ENCODE peak calls at places on chromosomes 2 and 18, in six cellular contexts. One of them, this sample, is unnamed.

GRCh38 chr2:5689790-5690189 is 2.4 kb upstream of the SOX11 start:
- DNase-seq in RWPE1: no peak
- DNase-seq in astrocyte of the spinal cord: no peak
- DNase-seq in neural progenitor cell: peak; percentile 49
- DNase-seq in breast epithelium: no peak
- DNase-seq in bronchial epithelial cell: no peak
- DNase-seq in this sample: no peak

GRCh38 chr2:117812443-117812842 is 2.0 kb upstream of the DDX18 start:
- DNase-seq in RWPE1: no peak
- DNase-seq in astrocyte of the spinal cord: no peak
- DNase-seq in neural progenitor cell: no peak
- DNase-seq in breast epithelium: no peak
- DNase-seq in bronchial epithelial cell: no peak
- DNase-seq in this sample: no peak

GRCh38 chr2:38075436-38076249 is at the start of gene CYP1B1:
- DNase-seq in RWPE1: no peak
- DNase-seq in astrocyte of the spinal cord: no peak
- DNase-seq in neural progenitor cell: peak; percentile 29
- DNase-seq in breast epithelium: peak; percentile 52
- DNase-seq in bronchial epithelial cell: no peak
- DNase-seq in this sample: no peak

GRCh38 chr18:59665057-59666007 is 31.9 kb downstream of the CCBE1 start:
- DNase-seq in RWPE1: no peak
- DNase-seq in astrocyte of the spinal cord: peak; percentile 54
- DNase-seq in neural progenitor cell: no peak
- DNase-seq in breast epithelium: no peak
- DNase-seq in bronchial epithelial cell: no peak
- DNase-seq in this sample: no peak

GRCh38 chr2:17593841-17594482 is 53.5 kb downstream of the VSNL1 start:
- DNase-seq in RWPE1: no peak
- DNase-seq in astrocyte of the spinal cord: peak; percentile 16
- DNase-seq in neural progenitor cell: no peak
- DNase-seq in breast epithelium: no peak
- DNase-seq in bronchial epithelial cell: peak; percentile 67
- DNase-seq in this sample: no peak

GRCh38 chr2:240427729-240428128 is 7.7 kb upstream of the GPC1 start:
- DNase-seq in RWPE1: no peak
- DNase-seq in astrocyte of the spinal cord: no peak
- DNase-seq in neural progenitor cell: no peak
- DNase-seq in breast epithelium: no peak
- DNase-seq in bronchial epithelial cell: no peak
- DNase-seq in this sample: no peak

GRCh38 chr2:39511786-39512433 is 74.8 kb upstream of the MAP4K3 start:
- DNase-seq in RWPE1: no peak
- DNase-seq in astrocyte of the spinal cord: no peak
- DNase-seq in neural progenitor cell: peak; percentile 51
- DNase-seq in breast epithelium: no peak
- DNase-seq in bronchial epithelial cell: no peak
- DNase-seq in this sample: no peak

GRCh38 chr2:161077367-161078210 is 82.6 kb upstream of the TANK start:
- DNase-seq in RWPE1: no peak
- DNase-seq in astrocyte of the spinal cord: peak; percentile 19
- DNase-seq in neural progenitor cell: no peak
- DNase-seq in breast epithelium: no peak
- DNase-seq in bronchial epithelial cell: peak; percentile 70
- DNase-seq in this sample: no peak

GRCh38 chr2:70367722-70368323 is 66.0 kb upstream of the FAM136A start:
- DNase-seq in RWPE1: peak; percentile 47
- DNase-seq in astrocyte of the spinal cord: peak; percentile 22
- DNase-seq in neural progenitor cell: peak; percentile 28
- DNase-seq in breast epithelium: no peak
- DNase-seq in bronchial epithelial cell: peak; percentile 65
- DNase-seq in this sample: peak; percentile 10

GRCh38 chr2:159209341-159210306 is 76.9 kb downstream of the WDSUB1 start:
- DNase-seq in RWPE1: no peak
- DNase-seq in astrocyte of the spinal cord: no peak
- DNase-seq in neural progenitor cell: no peak
- DNase-seq in breast epithelium: no peak
- DNase-seq in bronchial epithelial cell: no peak
- DNase-seq in this sample: no peak

GRCh38 chr2:64459575-64459974 is 5.6 kb downstream of the LGALSL start:
- DNase-seq in RWPE1: no peak
- DNase-seq in astrocyte of the spinal cord: no peak
- DNase-seq in neural progenitor cell: no peak
- DNase-seq in breast epithelium: no peak
- DNase-seq in bronchial epithelial cell: no peak
- DNase-seq in this sample: no peak

GRCh38 chr2:63819765-63820717 is 21.7 kb upstream of the UGP2 start:
- DNase-seq in RWPE1: no peak
- DNase-seq in astrocyte of the spinal cord: no peak
- DNase-seq in neural progenitor cell: no peak
- DNase-seq in breast epithelium: no peak
- DNase-seq in bronchial epithelial cell: peak; percentile 34
- DNase-seq in this sample: no peak

GRCh38 chr18:62755946-62756345 is 40.6 kb downstream of the PHLPP1 start:
- DNase-seq in RWPE1: no peak
- DNase-seq in astrocyte of the spinal cord: no peak
- DNase-seq in neural progenitor cell: no peak
- DNase-seq in breast epithelium: no peak
- DNase-seq in bronchial epithelial cell: peak; percentile 72
- DNase-seq in this sample: no peak

GRCh38 chr2:96098900-96099590 is 17.3 kb downstream of the ADRA2B start:
- DNase-seq in RWPE1: no peak
- DNase-seq in astrocyte of the spinal cord: no peak
- DNase-seq in neural progenitor cell: no peak
- DNase-seq in breast epithelium: peak; percentile 46
- DNase-seq in bronchial epithelial cell: no peak
- DNase-seq in this sample: peak; percentile 1

GRCh38 chr2:124804014-124804940 is 779.2 kb downstream of the CNTNAP5 start:
- DNase-seq in RWPE1: peak; percentile 46
- DNase-seq in astrocyte of the spinal cord: no peak
- DNase-seq in neural progenitor cell: peak; percentile 71
- DNase-seq in breast epithelium: no peak
- DNase-seq in bronchial epithelial cell: peak; percentile 32
- DNase-seq in this sample: peak; percentile 9

GRCh38 chr2:45840481-45840880 is 189.0 kb downstream of the PRKCE start:
- DNase-seq in RWPE1: no peak
- DNase-seq in astrocyte of the spinal cord: no peak
- DNase-seq in neural progenitor cell: no peak
- DNase-seq in breast epithelium: no peak
- DNase-seq in bronchial epithelial cell: no peak
- DNase-seq in this sample: no peak

GRCh38 chr2:25369439-25369838 is 27.7 kb upstream of the DNMT3A start:
- DNase-seq in RWPE1: no peak
- DNase-seq in astrocyte of the spinal cord: no peak
- DNase-seq in neural progenitor cell: no peak
- DNase-seq in breast epithelium: peak; percentile 22
- DNase-seq in bronchial epithelial cell: no peak
- DNase-seq in this sample: no peak

GRCh38 chr18:22503803-22504202 is 86.1 kb upstream of the CTAGE1 start:
- DNase-seq in RWPE1: no peak
- DNase-seq in astrocyte of the spinal cord: no peak
- DNase-seq in neural progenitor cell: no peak
- DNase-seq in breast epithelium: no peak
- DNase-seq in bronchial epithelial cell: no peak
- DNase-seq in this sample: no peak

GRCh38 chr2:168552450-168552856 is 96.4 kb downstream of the CERS6 start:
- DNase-seq in RWPE1: no peak
- DNase-seq in astrocyte of the spinal cord: no peak
- DNase-seq in neural progenitor cell: peak; percentile 69
- DNase-seq in breast epithelium: no peak
- DNase-seq in bronchial epithelial cell: no peak
- DNase-seq in this sample: no peak

GRCh38 chr18:11953113-11953512 is 28.2 kb upstream of the IMPA2 start:
- DNase-seq in RWPE1: no peak
- DNase-seq in astrocyte of the spinal cord: peak; percentile 15
- DNase-seq in neural progenitor cell: no peak
- DNase-seq in breast epithelium: no peak
- DNase-seq in bronchial epithelial cell: no peak
- DNase-seq in this sample: no peak

GRCh38 chr2:33589444-33589843 is 9.7 kb downstream of the FAM98A start:
- DNase-seq in RWPE1: no peak
- DNase-seq in astrocyte of the spinal cord: peak; percentile 16
- DNase-seq in neural progenitor cell: no peak
- DNase-seq in breast epithelium: no peak
- DNase-seq in bronchial epithelial cell: no peak
- DNase-seq in this sample: no peak

GRCh38 chr18:13286456-13287125 is 68.0 kb downstream of the LDLRAD4 start:
- DNase-seq in RWPE1: no peak
- DNase-seq in astrocyte of the spinal cord: no peak
- DNase-seq in neural progenitor cell: no peak
- DNase-seq in breast epithelium: no peak
- DNase-seq in bronchial epithelial cell: no peak
- DNase-seq in this sample: no peak

GRCh38 chr2:140567734-140568133 is 1563.1 kb downstream of the LRP1B start:
- DNase-seq in RWPE1: no peak
- DNase-seq in astrocyte of the spinal cord: peak; percentile 22
- DNase-seq in neural progenitor cell: no peak
- DNase-seq in breast epithelium: no peak
- DNase-seq in bronchial epithelial cell: peak; percentile 10
- DNase-seq in this sample: no peak

GRCh38 chr18:21049306-21049705 is 62.3 kb downstream of the ROCK1 start:
- DNase-seq in RWPE1: no peak
- DNase-seq in astrocyte of the spinal cord: no peak
- DNase-seq in neural progenitor cell: no peak
- DNase-seq in breast epithelium: no peak
- DNase-seq in bronchial epithelial cell: no peak
- DNase-seq in this sample: no peak
- TF ChIP-seq CTCF in RWPE1: no peak
- TF ChIP-seq CTCF in astrocyte of the spinal cord: no peak
- TF ChIP-seq CTCF in neural progenitor cell: no peak
- TF ChIP-seq CTCF in breast epithelium: no peak
- TF ChIP-seq CTCF in bronchial epithelial cell: no peak
- TF ChIP-seq CTCF in this sample: no peak

DNA sequence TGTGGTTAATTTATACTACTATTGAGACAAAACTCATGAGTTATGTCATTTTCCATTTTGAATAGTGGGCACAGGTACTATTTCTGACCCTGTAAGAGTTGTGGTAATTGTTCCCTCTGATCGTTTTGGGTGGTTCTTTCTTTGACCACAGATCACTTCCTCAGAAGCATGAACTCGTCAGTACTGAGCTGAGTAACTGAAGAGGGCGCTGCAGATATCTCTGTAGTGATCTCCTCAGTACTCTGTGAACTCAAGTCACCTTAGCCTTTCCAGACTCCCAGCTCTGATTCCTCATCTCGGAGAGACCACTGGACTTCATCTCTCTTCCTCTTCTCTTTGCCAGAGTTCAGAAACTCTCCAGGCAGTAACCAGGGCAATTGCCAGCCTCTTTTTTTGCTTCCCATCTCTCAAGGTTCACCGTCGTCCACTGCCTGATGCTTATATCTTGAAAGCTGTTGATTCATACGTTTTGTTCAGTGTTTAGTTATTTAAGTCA is 9.4 kb upstream of the IL1RL1 start:
- DNase-seq in RWPE1: no peak
- DNase-seq in astrocyte of the spinal cord: no peak
- DNase-seq in neural progenitor cell: peak; percentile 80
- DNase-seq in breast epithelium: no peak
- DNase-seq in bronchial epithelial cell: peak; percentile 68
- DNase-seq in this sample: peak; percentile 21
- TF ChIP-seq CTCF in RWPE1: no peak
- TF ChIP-seq CTCF in astrocyte of the spinal cord: no peak
- TF ChIP-seq CTCF in neural progenitor cell: peak; percentile 63
- TF ChIP-seq CTCF in breast epithelium: no peak
- TF ChIP-seq CTCF in bronchial epithelial cell: peak; percentile 69
- TF ChIP-seq CTCF in this sample: peak; percentile 35

DNA sequence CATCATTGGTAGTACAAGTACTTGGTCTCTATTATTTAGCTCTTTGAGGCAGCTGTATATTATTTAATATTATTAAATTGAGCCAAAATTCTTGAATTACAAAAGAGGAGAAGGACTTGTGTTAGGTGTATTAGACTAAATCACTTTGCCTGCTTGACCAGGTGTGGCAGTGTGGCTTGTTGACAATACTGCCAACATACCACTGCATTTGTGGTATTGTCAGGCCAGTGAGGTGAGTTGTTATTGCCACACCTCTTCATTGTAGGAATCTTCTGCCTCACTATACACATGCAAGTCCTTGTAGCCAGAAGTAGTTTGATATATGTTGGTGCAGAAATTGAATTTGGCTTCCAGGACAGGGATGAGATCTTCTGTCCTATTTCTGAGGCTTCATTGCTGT is 40.5 kb downstream of the CYP20A1 start:
- DNase-seq in RWPE1: no peak
- DNase-seq in astrocyte of the spinal cord: no peak
- DNase-seq in neural progenitor cell: no peak
- DNase-seq in breast epithelium: no peak
- DNase-seq in bronchial epithelial cell: peak; percentile 21
- DNase-seq in this sample: no peak
- TF ChIP-seq CTCF in RWPE1: no peak
- TF ChIP-seq CTCF in astrocyte of the spinal cord: no peak
- TF ChIP-seq CTCF in neural progenitor cell: no peak
- TF ChIP-seq CTCF in breast epithelium: no peak
- TF ChIP-seq CTCF in bronchial epithelial cell: no peak
- TF ChIP-seq CTCF in this sample: no peak

DNA sequence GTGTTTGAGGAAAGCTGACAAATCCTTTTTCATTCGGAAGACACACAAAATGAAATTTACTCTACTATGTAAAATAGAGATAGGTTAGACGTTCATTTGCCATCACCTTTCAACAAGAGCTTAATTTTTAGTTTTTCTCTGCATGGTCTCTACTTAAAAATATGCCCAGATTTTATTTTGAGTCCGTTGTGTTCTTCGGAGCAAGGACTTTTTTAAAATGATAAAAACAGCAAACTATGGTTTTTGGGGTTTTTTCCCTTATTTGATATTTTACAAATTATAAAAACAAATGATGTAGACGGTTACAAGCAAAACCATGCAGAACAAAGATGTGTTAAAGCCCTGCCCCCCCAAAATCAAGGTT is 53.3 kb upstream of the RBM44 start:
- DNase-seq in RWPE1: no peak
- DNase-seq in astrocyte of the spinal cord: no peak
- DNase-seq in neural progenitor cell: no peak
- DNase-seq in breast epithelium: no peak
- DNase-seq in bronchial epithelial cell: no peak
- DNase-seq in this sample: no peak
- TF ChIP-seq CTCF in RWPE1: peak; percentile 71
- TF ChIP-seq CTCF in astrocyte of the spinal cord: no peak
- TF ChIP-seq CTCF in neural progenitor cell: no peak
- TF ChIP-seq CTCF in breast epithelium: no peak
- TF ChIP-seq CTCF in bronchial epithelial cell: no peak
- TF ChIP-seq CTCF in this sample: no peak

GRCh38 chr18:23824235-23824634 is 135.0 kb downstream of the LAMA3 start:
- DNase-seq in RWPE1: no peak
- DNase-seq in astrocyte of the spinal cord: no peak
- DNase-seq in neural progenitor cell: no peak
- DNase-seq in breast epithelium: no peak
- DNase-seq in bronchial epithelial cell: peak; percentile 13
- DNase-seq in this sample: no peak
- TF ChIP-seq CTCF in RWPE1: no peak
- TF ChIP-seq CTCF in astrocyte of the spinal cord: no peak
- TF ChIP-seq CTCF in neural progenitor cell: no peak
- TF ChIP-seq CTCF in breast epithelium: no peak
- TF ChIP-seq CTCF in bronchial epithelial cell: no peak
- TF ChIP-seq CTCF in this sample: no peak

GRCh38 chr2:188983427-188984101 is 9.4 kb downstream of the COL3A1 start:
- DNase-seq in RWPE1: no peak
- DNase-seq in astrocyte of the spinal cord: peak; percentile 68
- DNase-seq in neural progenitor cell: peak; percentile 32
- DNase-seq in breast epithelium: no peak
- DNase-seq in bronchial epithelial cell: peak; percentile 33
- DNase-seq in this sample: no peak
- TF ChIP-seq CTCF in RWPE1: peak; percentile 17
- TF ChIP-seq CTCF in astrocyte of the spinal cord: peak; percentile 51
- TF ChIP-seq CTCF in neural progenitor cell: peak; percentile 61
- TF ChIP-seq CTCF in breast epithelium: peak; percentile 35
- TF ChIP-seq CTCF in bronchial epithelial cell: peak; percentile 46
- TF ChIP-seq CTCF in this sample: peak; percentile 42